ENCODE peak calls at places on chromosome 1, in nine cellular contexts. V is stimulated activated CD4-positive, alpha-beta T cell treated with anti-CD3 and anti-CD28 coated beads, TNF-alpha, amount 100 ng/mL, for 48 hours; E is activated T-helper 1 cell treated with anti-CD3 and anti-CD28 coated beads, Interleukin-12 subunit alpha, Interleukin-12 subunit beta, Interleukin-2, Interleukin-4 antibody, amounts not matched to agents 30 ng/mL and 10 ng/mL and 1 ng/mL, durations not matched to agents 14 hours and 24 hours and 36 hours; M is KG1; Y is foreskin keratinocyte; G is RWPE1; W is NCI-H226; T is naive thymus-derived CD8-positive, alpha-beta T cell; D is substantia nigra. C is an unnamed sample.

GRCh38 chr1:32967863-32968571 is 3.4 kb upstream of the RNF19B start:
- DNase-seq in Y (peak), T (no peak), D (no peak), E (no peak), W (peak), G (no peak), M (no peak), V (no peak), C (peak)

GRCh38 chr1:22507582-22507981 is 55.7 kb upstream of the EPHA8 start:
- DNase-seq in G (no peak), W (no peak), Y (no peak), E (no peak), V (no peak), M (no peak), D (no peak), T (no peak), C (no peak)

GRCh38 chr1:159015440-159015909 is 5.8 kb downstream of the IFI16 start:
- DNase-seq in M (peak), W (peak), V (peak), G (peak), Y (peak), E (peak), D (no peak), T (no peak), C (peak)

GRCh38 chr1:33758698-33759097 is 105.2 kb upstream of the HMGB4 start:
- DNase-seq in Y (no peak), E (no peak), T (no peak), W (no peak), V (no peak), G (no peak), D (no peak), M (no peak), C (peak)

GRCh38 chr1:193338194-193338593 is 151.8 kb upstream of the B3GALT2 start:
- DNase-seq in G (peak), T (no peak), E (no peak), Y (peak), M (no peak), D (no peak), V (no peak), W (no peak), C (peak)

GRCh38 chr1:160634543-160635491 is 12.0 kb downstream of the SLAMF1 start:
- DNase-seq in W (no peak), T (no peak), G (no peak), E (no peak), M (no peak), V (no peak), D (no peak), Y (no peak), C (no peak)

GRCh38 chr1:171212607-171213347 is 27.7 kb downstream of the FMO2 start:
- DNase-seq in M (no peak), W (no peak), T (no peak), Y (no peak), D (no peak), G (no peak), V (no peak), E (no peak), C (no peak)

GRCh38 chr1:151346082-151346768 is 827 bp downstream of the RFX5 start:
- DNase-seq in T (no peak), D (no peak), G (no peak), M (no peak), E (peak), W (no peak), V (no peak), Y (no peak), C (no peak)

GRCh38 chr1:40710581-40711315 is 19.2 kb downstream of the NFYC start:
- DNase-seq in Y (no peak), T (no peak), V (no peak), D (no peak), W (no peak), E (no peak), M (no peak), G (peak), C (no peak)

GRCh38 chr1:207058878-207059867 is 6.1 kb downstream of the PFKFB2 start:
- DNase-seq in M (no peak), V (no peak), G (no peak), T (no peak), Y (no peak), D (no peak), W (no peak), E (no peak), C (no peak)

GRCh38 chr1:184036517-184036949 is 995 bp downstream of the COLGALT2 start:
- DNase-seq in T (peak), G (no peak), D (peak), Y (peak), E (no peak), V (no peak), M (no peak), W (no peak), C (peak)

GRCh38 chr1:189596197-189596596 is 881.5 kb downstream of the BRINP3 start:
- DNase-seq in D (no peak), T (no peak), G (no peak), E (no peak), V (no peak), M (no peak), Y (no peak), W (no peak), C (no peak)

GRCh38 chr1:54876814-54877213 is 10.2 kb downstream of the DHCR24 start:
- DNase-seq in W (no peak), Y (no peak), M (no peak), G (no peak), T (no peak), D (no peak), V (no peak), E (no peak), C (no peak)

GRCh38 chr1:183931646-183932271 is 105.8 kb downstream of the COLGALT2 start:
- DNase-seq in G (no peak), V (no peak), D (no peak), T (no peak), W (no peak), M (no peak), E (no peak), Y (no peak), C (no peak)

GRCh38 chr1:212467843-212468482 is 35.2 kb downstream of the NENF start:
- DNase-seq in M (no peak), D (no peak), E (no peak), W (no peak), V (no peak), T (no peak), G (no peak), Y (no peak), C (peak)

GRCh38 chr1:186404454-186405051 is 28.9 kb downstream of the ODR4 start:
- DNase-seq in V (no peak), E (no peak), M (no peak), T (no peak), Y (peak), W (peak), D (no peak), G (peak), C (peak)

C was measured in GM03348.